ENCODE peak calls at places on chromosome 20, in seven cellular contexts. One of them, this sample, is unnamed. For H3K4me1, the result is how much of the 10 kb centered on the place peaks cover.

GRCh38 chr20:34753706-34754461 is 49.7 kb downstream of the TP53INP2 start:
- DNase-seq in PC-9: no peak
- DNase-seq in K562: no peak
- DNase-seq in hepatocyte: no peak
- DNase-seq in GM23248: peak
- DNase-seq in PC-3: no peak
- DNase-seq in A673: no peak
- DNase-seq in this sample: peak

GRCh38 chr20:56783826-56784225 is 154.7 kb downstream of the TFAP2C start:
- DNase-seq in hepatocyte: no peak
- DNase-seq in PC-3: peak
- DNase-seq in PC-9: no peak
- DNase-seq in A673: no peak
- DNase-seq in K562: no peak
- DNase-seq in GM23248: no peak
- DNase-seq in this sample: no peak

GRCh38 chr20:58852559-58853271 is at the start of gene GNAS:
- DNase-seq in GM23248: peak
- DNase-seq in hepatocyte: peak
- DNase-seq in PC-3: peak
- DNase-seq in A673: peak
- DNase-seq in PC-9: peak
- DNase-seq in K562: peak
- DNase-seq in this sample: peak

GRCh38 chr20:32709528-32710121 is 33.6 kb downstream of the COMMD7 start:
- DNase-seq in PC-3: no peak
- DNase-seq in GM23248: no peak
- DNase-seq in PC-9: no peak
- DNase-seq in K562: no peak
- DNase-seq in hepatocyte: peak
- DNase-seq in A673: no peak
- DNase-seq in this sample: no peak

GRCh38 chr20:34575271-34575670 is 16.8 kb downstream of the MAP1LC3A start:
- DNase-seq in hepatocyte: no peak
- DNase-seq in PC-9: no peak
- DNase-seq in K562: no peak
- DNase-seq in PC-3: no peak
- DNase-seq in GM23248: no peak
- DNase-seq in A673: no peak
- DNase-seq in this sample: no peak

GRCh38 chr20:14817121-14817520 is 479.7 kb upstream of the FLRT3 start:
- DNase-seq in A673: no peak
- DNase-seq in GM23248: no peak
- DNase-seq in K562: no peak
- DNase-seq in PC-9: no peak
- DNase-seq in hepatocyte: no peak
- DNase-seq in PC-3: no peak
- DNase-seq in this sample: no peak

GRCh38 chr20:8116067-8116811 is 15.8 kb upstream of the PLCB1 start:
- DNase-seq in hepatocyte: no peak
- DNase-seq in A673: no peak
- DNase-seq in GM23248: peak
- DNase-seq in PC-9: no peak
- DNase-seq in PC-3: no peak
- DNase-seq in K562: no peak
- DNase-seq in this sample: peak

GRCh38 chr20:57306747-57307146 is 22.9 kb upstream of the SPO11 start:
- DNase-seq in PC-3: no peak
- DNase-seq in PC-9: no peak
- DNase-seq in A673: no peak
- DNase-seq in GM23248: no peak
- DNase-seq in hepatocyte: no peak
- DNase-seq in K562: no peak
- DNase-seq in this sample: no peak

GRCh38 chr20:23497458-23498026 is 6.6 kb downstream of the CST8 start:
- DNase-seq in K562: no peak
- DNase-seq in PC-3: no peak
- DNase-seq in GM23248: no peak
- DNase-seq in PC-9: no peak
- DNase-seq in A673: no peak
- DNase-seq in hepatocyte: no peak
- DNase-seq in this sample: no peak

GRCh38 chr20:37807491-37807890 is 95.4 kb upstream of the VSTM2L start:
- DNase-seq in PC-9: no peak
- DNase-seq in K562: no peak
- DNase-seq in PC-3: no peak
- DNase-seq in hepatocyte: no peak
- DNase-seq in A673: no peak
- DNase-seq in GM23248: no peak
- DNase-seq in this sample: no peak

GRCh38 chr20:33894798-33895197 is 83.7 kb downstream of the CHMP4B start:
- DNase-seq in A673: no peak
- DNase-seq in GM23248: peak
- DNase-seq in hepatocyte: no peak
- DNase-seq in K562: no peak
- DNase-seq in PC-3: no peak
- DNase-seq in PC-9: no peak
- DNase-seq in this sample: no peak

GRCh38 chr20:38109657-38110524 is 55.2 kb downstream of the TGM2 start:
- DNase-seq in GM23248: peak
- DNase-seq in hepatocyte: peak
- DNase-seq in PC-9: peak
- DNase-seq in PC-3: peak
- DNase-seq in K562: no peak
- DNase-seq in A673: no peak
- DNase-seq in this sample: peak

DNA sequence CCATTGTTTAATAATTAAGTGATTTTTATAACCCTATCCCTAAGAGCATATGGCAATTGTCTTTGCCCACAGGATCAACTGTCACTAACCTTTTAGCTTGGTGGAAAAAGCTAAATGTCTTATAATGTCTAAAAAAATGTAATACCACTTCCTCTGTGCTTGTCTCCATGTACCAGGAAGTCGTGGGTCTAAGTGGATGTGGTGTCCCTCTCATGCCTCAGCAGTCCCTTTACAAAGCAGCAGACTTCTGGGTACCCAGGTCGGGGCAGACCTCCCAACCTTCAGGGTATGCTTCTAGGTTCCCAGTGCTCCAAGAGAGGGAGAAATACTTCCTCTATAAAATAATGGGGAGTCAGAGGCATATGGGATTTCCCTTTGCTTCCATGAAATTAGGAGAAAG is 74.7 kb downstream of the ZHX3 start:
- DNase-seq in hepatocyte: no peak
- DNase-seq in A673: no peak
- DNase-seq in PC-9: no peak
- DNase-seq in PC-3: no peak
- DNase-seq in K562: no peak
- DNase-seq in GM23248: no peak
- DNase-seq in this sample: no peak
- H3K4me1 ChIP-seq in hepatocyte: under half
- H3K4me1 ChIP-seq in A673: under half
- H3K4me1 ChIP-seq in PC-9: under half
- H3K4me1 ChIP-seq in PC-3: under half
- H3K4me1 ChIP-seq in K562: under half
- H3K4me1 ChIP-seq in GM23248: under half
- H3K4me1 ChIP-seq in this sample: under half

GRCh38 chr20:1212607-1213396 is 9.5 kb downstream of the C20orf202 start:
- DNase-seq in K562: peak
- DNase-seq in hepatocyte: peak
- DNase-seq in PC-3: peak
- DNase-seq in A673: peak
- DNase-seq in PC-9: peak
- DNase-seq in GM23248: peak
- DNase-seq in this sample: peak
- TF ChIP-seq EZH2 in K562: no peak
- TF ChIP-seq EZH2 in hepatocyte: no peak
- TF ChIP-seq EZH2 in PC-3: no peak
- TF ChIP-seq EZH2 in A673: no peak
- TF ChIP-seq EZH2 in PC-9: no peak
- TF ChIP-seq EZH2 in GM23248: no peak
- TF ChIP-seq EZH2 in this sample: no peak

GRCh38 chr20:21182832-21183563 is 57.1 kb downstream of the KIZ start:
- DNase-seq in GM23248: peak
- DNase-seq in hepatocyte: peak
- DNase-seq in PC-3: peak
- DNase-seq in PC-9: no peak
- DNase-seq in A673: peak
- DNase-seq in K562: no peak
- DNase-seq in this sample: peak

GRCh38 chr20:21180248-21180647 is 54.4 kb downstream of the KIZ start:
- DNase-seq in K562: no peak
- DNase-seq in PC-9: no peak
- DNase-seq in PC-3: no peak
- DNase-seq in GM23248: no peak
- DNase-seq in hepatocyte: no peak
- DNase-seq in A673: no peak
- DNase-seq in this sample: no peak

GRCh38 chr20:21181028-21181427 is 55.1 kb downstream of the KIZ start:
- DNase-seq in GM23248: no peak
- DNase-seq in PC-9: no peak
- DNase-seq in K562: no peak
- DNase-seq in PC-3: no peak
- DNase-seq in A673: no peak
- DNase-seq in hepatocyte: no peak
- DNase-seq in this sample: no peak

GRCh38 chr20:21177767-21178166 is 51.9 kb downstream of the KIZ start:
- DNase-seq in K562: no peak
- DNase-seq in PC-3: no peak
- DNase-seq in PC-9: no peak
- DNase-seq in hepatocyte: no peak
- DNase-seq in GM23248: no peak
- DNase-seq in A673: no peak
- DNase-seq in this sample: no peak

DNA sequence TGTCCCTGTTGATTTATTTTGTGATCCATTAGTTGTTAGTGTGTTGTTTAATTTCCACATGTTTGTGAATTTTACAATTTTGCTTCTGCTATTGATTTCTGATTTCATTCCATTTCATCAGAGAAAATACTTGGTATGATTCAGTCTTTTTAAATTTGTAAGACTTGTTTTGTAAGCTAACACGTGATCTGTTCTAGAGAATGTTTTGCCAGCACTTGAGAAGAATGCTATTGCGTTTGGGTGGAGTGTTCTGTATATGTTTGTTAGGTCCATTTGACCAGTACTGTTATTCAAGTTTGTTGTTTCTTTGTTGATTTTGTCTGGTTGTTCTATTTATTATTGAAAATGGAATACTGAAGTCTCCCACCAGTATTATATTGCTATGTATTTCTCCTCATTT is 53.9 kb downstream of the KIZ start:
- DNase-seq in K562: no peak
- DNase-seq in A673: no peak
- DNase-seq in hepatocyte: no peak
- DNase-seq in GM23248: peak
- DNase-seq in PC-9: no peak
- DNase-seq in PC-3: no peak
- DNase-seq in this sample: no peak
- H3K4me1 ChIP-seq in K562: under half
- H3K4me1 ChIP-seq in A673: under half
- H3K4me1 ChIP-seq in hepatocyte: under half
- H3K4me1 ChIP-seq in GM23248: under half
- H3K4me1 ChIP-seq in PC-9: under half
- H3K4me1 ChIP-seq in PC-3: under half
- H3K4me1 ChIP-seq in this sample: under half

GRCh38 chr20:50838322-50838625 is 43.4 kb downstream of the BCAS4 start:
- DNase-seq in hepatocyte: no peak
- DNase-seq in A673: no peak
- DNase-seq in K562: no peak
- DNase-seq in GM23248: no peak
- DNase-seq in PC-3: no peak
- DNase-seq in PC-9: no peak
- DNase-seq in this sample: no peak
- TF ChIP-seq EZH2 in hepatocyte: no peak
- TF ChIP-seq EZH2 in A673: no peak
- TF ChIP-seq EZH2 in K562: no peak
- TF ChIP-seq EZH2 in GM23248: no peak
- TF ChIP-seq EZH2 in PC-3: no peak
- TF ChIP-seq EZH2 in PC-9: no peak
- TF ChIP-seq EZH2 in this sample: no peak

GRCh38 chr20:62631336-62632317 is 10.7 kb upstream of the SLCO4A1 start:
- DNase-seq in GM23248: no peak
- DNase-seq in K562: no peak
- DNase-seq in PC-9: no peak
- DNase-seq in hepatocyte: no peak
- DNase-seq in PC-3: no peak
- DNase-seq in A673: no peak
- DNase-seq in this sample: no peak
- H3K4me1 ChIP-seq in GM23248: under half
- H3K4me1 ChIP-seq in K562: under half
- H3K4me1 ChIP-seq in PC-9: half or more
- H3K4me1 ChIP-seq in hepatocyte: under half
- H3K4me1 ChIP-seq in PC-3: under half
- H3K4me1 ChIP-seq in A673: under half
- H3K4me1 ChIP-seq in this sample: under half

GRCh38 chr20:62469352-62469751 is 6.4 kb downstream of the GATA5 start:
- DNase-seq in A673: no peak
- DNase-seq in hepatocyte: no peak
- DNase-seq in GM23248: no peak
- DNase-seq in PC-3: no peak
- DNase-seq in PC-9: no peak
- DNase-seq in K562: no peak
- DNase-seq in this sample: no peak
- TF ChIP-seq EZH2 in A673: no peak
- TF ChIP-seq EZH2 in hepatocyte: no peak
- TF ChIP-seq EZH2 in GM23248: peak
- TF ChIP-seq EZH2 in PC-3: no peak
- TF ChIP-seq EZH2 in PC-9: no peak
- TF ChIP-seq EZH2 in K562: no peak
- TF ChIP-seq EZH2 in this sample: no peak

DNA sequence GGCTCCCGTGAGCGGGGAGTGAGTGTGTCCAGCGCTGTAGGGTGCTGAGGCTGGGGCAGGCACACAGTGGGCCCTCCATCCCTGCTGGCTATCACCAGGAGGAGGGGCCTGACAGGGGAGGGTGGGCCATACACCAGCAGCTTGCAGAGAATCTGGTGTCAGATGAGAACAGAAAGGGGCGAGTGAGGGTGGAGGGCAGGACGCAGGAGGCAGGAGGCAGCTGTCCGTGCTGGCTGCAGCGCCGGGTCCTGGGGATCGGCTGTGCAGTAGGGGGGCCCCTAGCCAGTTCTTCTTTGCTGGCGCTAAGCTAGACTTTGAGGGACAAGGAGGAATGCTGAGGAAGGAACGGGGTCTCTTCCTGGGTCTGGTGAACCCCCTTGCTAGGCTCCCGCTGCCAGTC is 1.6 kb upstream of the CABLES2 start:
- DNase-seq in PC-3: no peak
- DNase-seq in hepatocyte: no peak
- DNase-seq in A673: no peak
- DNase-seq in K562: no peak
- DNase-seq in PC-9: no peak
- DNase-seq in GM23248: no peak
- DNase-seq in this sample: no peak
- H3K4me1 ChIP-seq in PC-3: under half
- H3K4me1 ChIP-seq in hepatocyte: under half
- H3K4me1 ChIP-seq in A673: under half
- H3K4me1 ChIP-seq in K562: half or more
- H3K4me1 ChIP-seq in PC-9: under half
- H3K4me1 ChIP-seq in GM23248: under half
- H3K4me1 ChIP-seq in this sample: under half

GRCh38 chr20:31260326-31260932 is 3.0 kb downstream of the DEFB115 start:
- DNase-seq in K562: peak
- DNase-seq in PC-3: peak
- DNase-seq in A673: peak
- DNase-seq in GM23248: peak
- DNase-seq in PC-9: peak
- DNase-seq in hepatocyte: peak
- DNase-seq in this sample: no peak

GRCh38 chr20:31257364-31257763 is at the start of gene DEFB115:
- DNase-seq in K562: no peak
- DNase-seq in hepatocyte: no peak
- DNase-seq in GM23248: no peak
- DNase-seq in A673: no peak
- DNase-seq in PC-9: no peak
- DNase-seq in PC-3: peak
- DNase-seq in this sample: no peak

GRCh38 chr20:31256959-31257358 is 505 bp upstream of the DEFB115 start:
- DNase-seq in K562: no peak
- DNase-seq in GM23248: no peak
- DNase-seq in PC-9: no peak
- DNase-seq in A673: no peak
- DNase-seq in hepatocyte: no peak
- DNase-seq in PC-3: no peak
- DNase-seq in this sample: no peak
- TF ChIP-seq EZH2 in K562: no peak
- TF ChIP-seq EZH2 in GM23248: no peak
- TF ChIP-seq EZH2 in PC-9: no peak
- TF ChIP-seq EZH2 in A673: no peak
- TF ChIP-seq EZH2 in hepatocyte: no peak
- TF ChIP-seq EZH2 in PC-3: no peak
- TF ChIP-seq EZH2 in this sample: no peak